ENCODE peak calls at places on chromosomes 7 and 10, in four cellular contexts. X, G, R and J are unnamed samples.

GRCh38 chr7:155219947-155220769 is 77.5 kb upstream of the INSIG1 start:
- DNase-seq in X (no peak), G (no peak), R (peak; percentile 68), J (no peak)

GRCh38 chr10:34089294-34089693 is 725.8 kb downstream of the PARD3 start:
- DNase-seq in X (no peak), G (no peak), R (no peak), J (no peak)

GRCh38 chr10:95341716-95342130 is 50.9 kb upstream of the PDLIM1 start:
- DNase-seq in X (no peak), G (no peak), R (no peak), J (peak; percentile 73)

GRCh38 chr7:44213206-44213871 is 12.6 kb downstream of the YKT6 start:
- DNase-seq in X (no peak), G (no peak), R (no peak), J (no peak)

GRCh38 chr10:123009105-123009805 is 449 bp downstream of the ACADSB start:
- DNase-seq in X (no peak), G (peak; percentile 19), R (peak; percentile 66), J (no peak)

GRCh38 chr10:53209941-53210611 is 437.5 kb upstream of the MBL2 start:
- DNase-seq in X (no peak), G (peak; percentile 51), R (peak; percentile 27), J (peak; percentile 32)

GRCh38 chr7:47288060-47288459 is 293.9 kb downstream of the TNS3 start:
- DNase-seq in X (no peak), G (no peak), R (no peak), J (no peak)

GRCh38 chr10:110279062-110279986 is 25.4 kb downstream of the SMNDC1 start:
- DNase-seq in X (peak; percentile 54), G (peak; percentile 76), R (peak; percentile 54), J (no peak)

GRCh38 chr7:47807756-47808155 is 140.5 kb downstream of the PKD1L1 start:
- DNase-seq in X (no peak), G (no peak), R (no peak), J (no peak)

GRCh38 chr7:2758673-2759603 is 70.9 kb downstream of the AMZ1 start:
- DNase-seq in X (no peak), G (no peak), R (no peak), J (no peak)

GRCh38 chr10:119355930-119356329 is 148.6 kb downstream of the GRK5 start:
- DNase-seq in X (peak; percentile 63), G (no peak), R (no peak), J (no peak)

GRCh38 chr10:47376522-47377220 is 7.4 kb downstream of the ZNF488 start:
- DNase-seq in X (no peak), G (no peak), R (peak; percentile 37), J (no peak)

GRCh38 chr7:93894426-93894825 is 3.9 kb upstream of the TFPI2 start:
- DNase-seq in X (no peak), G (no peak), R (no peak), J (no peak)

GRCh38 chr7:93897680-93898079 is 7.1 kb upstream of the TFPI2 start:
- DNase-seq in X (no peak), G (no peak), R (no peak), J (no peak)

GRCh38 chr7:93895859-93896258 is 5.3 kb upstream of the TFPI2 start:
- DNase-seq in X (no peak), G (no peak), R (no peak), J (no peak)

GRCh38 chr7:93890464-93891068 is at the start of gene TFPI2:
- DNase-seq in X (no peak), G (peak; percentile 62), R (peak; percentile 83), J (no peak)

GRCh38 chr7:93894966-93895650 is 4.6 kb upstream of the TFPI2 start:
- DNase-seq in X (no peak), G (peak; percentile 41), R (no peak), J (no peak)
- H3K9ac ChIP-seq in X (no peak overlapping the region), G (no peak overlapping the region), R (no peak overlapping the region), J (no peak overlapping the region)

DNA sequence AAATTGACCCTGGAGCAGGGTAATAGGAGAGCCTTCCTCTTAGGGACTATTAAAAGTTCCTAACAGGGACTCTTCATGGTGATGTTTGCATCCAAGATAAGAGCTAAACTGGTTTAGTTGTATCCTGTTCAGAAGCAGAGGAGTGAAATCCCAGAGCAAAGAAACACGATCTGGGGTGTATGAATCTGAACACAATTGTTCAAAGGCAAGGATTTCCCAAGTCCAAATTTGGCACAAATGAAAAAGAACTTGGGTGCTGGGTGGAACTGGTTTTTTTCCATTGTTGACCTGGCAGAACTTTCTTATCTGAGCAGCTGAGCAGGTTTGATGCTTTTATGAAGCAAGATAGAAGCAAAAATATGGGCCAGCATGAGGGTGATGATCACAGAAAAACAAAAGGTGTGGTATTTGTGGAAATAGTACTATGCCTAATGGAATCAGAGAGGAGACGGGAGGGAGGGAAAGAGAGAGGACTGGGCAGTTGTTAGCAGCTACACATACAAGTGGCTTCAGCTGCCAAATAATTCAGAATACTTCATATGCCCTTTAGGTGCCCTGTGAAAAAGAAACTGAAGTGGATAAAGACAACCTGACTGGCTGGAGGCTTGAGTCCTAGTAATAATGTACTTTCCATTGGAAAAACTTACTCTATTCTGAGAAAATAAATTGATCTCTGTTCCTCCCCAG is 6.1 kb downstream of the AGFG2 start:
- DNase-seq in X (no peak), G (no peak), R (no peak), J (no peak)
- TF ChIP-seq POLR2AphosphoS5 in X (no peak), G (no peak), R (no peak), J (no peak)

GRCh38 chr10:70480254-70480861 is 1.8 kb downstream of the PALD1 start:
- DNase-seq in X (no peak), G (no peak), R (no peak), J (no peak)
- H3K4me3 ChIP-seq in X (peak overlapping the region; percentile 80), G (peak overlapping the region; percentile 71), R (no peak overlapping the region), J (no peak overlapping the region)

GRCh38 chr7:77391230-77391629 is 24.9 kb downstream of the GSAP start:
- DNase-seq in X (no peak), G (no peak), R (no peak), J (no peak)
- H3K9ac ChIP-seq in X (no peak overlapping the region), G (no peak overlapping the region), R (no peak overlapping the region), J (no peak overlapping the region)

GRCh38 chr7:55140221-55140980 is 121.6 kb downstream of the EGFR start:
- DNase-seq in X (no peak), G (peak; percentile 31), R (no peak), J (no peak)
- TF ChIP-seq POLR2AphosphoS5 in X (no peak), G (no peak), R (no peak), J (no peak)

DNA sequence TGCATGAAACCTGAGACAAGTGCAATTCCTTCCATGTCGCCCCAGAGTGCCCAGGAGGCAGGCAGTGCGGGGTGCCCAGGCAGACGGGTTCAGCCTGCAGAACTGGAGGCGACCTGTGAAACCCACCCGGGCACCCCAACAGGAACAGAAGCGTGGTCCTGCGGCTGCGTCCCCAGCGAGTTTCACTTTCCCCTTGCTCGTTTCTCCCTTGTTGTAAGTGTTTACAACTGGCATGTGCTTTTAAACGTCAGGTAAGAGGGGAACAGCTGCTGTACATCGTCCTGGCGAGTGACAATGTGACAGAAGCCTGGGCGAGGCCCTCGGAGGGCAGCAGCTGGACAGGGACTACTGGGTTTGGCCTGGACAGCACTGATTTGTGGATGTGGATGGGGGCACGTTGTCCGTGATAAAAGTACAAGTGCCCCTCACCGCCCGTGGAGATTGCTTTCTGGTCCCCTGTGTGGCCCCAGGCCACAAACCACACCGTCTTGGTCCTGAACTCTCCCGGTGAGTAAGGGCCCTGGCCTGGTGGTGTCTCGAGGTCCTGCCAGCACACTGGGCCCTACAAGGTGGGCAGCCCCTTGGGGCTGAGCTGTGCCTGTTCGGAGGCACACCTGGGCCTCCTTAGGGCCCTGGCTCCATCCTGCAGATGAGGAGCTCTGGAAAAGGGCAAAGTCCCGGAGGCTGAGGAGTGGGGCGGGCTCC is 4.0 kb downstream of the VENTX start:
- DNase-seq in X (no peak), G (no peak), R (no peak), J (no peak)
- H3K4me3 ChIP-seq in X (no peak overlapping the region), G (no peak overlapping the region), R (no peak overlapping the region), J (no peak overlapping the region)

GRCh38 chr7:147413243-147413642 is 1177.3 kb upstream of the C7orf33 start:
- DNase-seq in X (no peak), G (no peak), R (no peak), J (no peak)
- H3K9ac ChIP-seq in X (no peak overlapping the region), G (no peak overlapping the region), R (peak overlapping the region; percentile 39), J (peak overlapping the region; percentile 16)

GRCh38 chr10:89332092-89332633 is 4.4 kb downstream of the IFIT3 start:
- DNase-seq in X (no peak), G (peak; percentile 60), R (no peak), J (no peak)

GRCh38 chr10:89330537-89330936 is 2.7 kb downstream of the IFIT3 start:
- DNase-seq in X (no peak), G (no peak), R (no peak), J (no peak)

GRCh38 chr10:89332718-89333281 is 5.0 kb downstream of the IFIT3 start:
- DNase-seq in X (no peak), G (no peak), R (no peak), J (no peak)

DNA sequence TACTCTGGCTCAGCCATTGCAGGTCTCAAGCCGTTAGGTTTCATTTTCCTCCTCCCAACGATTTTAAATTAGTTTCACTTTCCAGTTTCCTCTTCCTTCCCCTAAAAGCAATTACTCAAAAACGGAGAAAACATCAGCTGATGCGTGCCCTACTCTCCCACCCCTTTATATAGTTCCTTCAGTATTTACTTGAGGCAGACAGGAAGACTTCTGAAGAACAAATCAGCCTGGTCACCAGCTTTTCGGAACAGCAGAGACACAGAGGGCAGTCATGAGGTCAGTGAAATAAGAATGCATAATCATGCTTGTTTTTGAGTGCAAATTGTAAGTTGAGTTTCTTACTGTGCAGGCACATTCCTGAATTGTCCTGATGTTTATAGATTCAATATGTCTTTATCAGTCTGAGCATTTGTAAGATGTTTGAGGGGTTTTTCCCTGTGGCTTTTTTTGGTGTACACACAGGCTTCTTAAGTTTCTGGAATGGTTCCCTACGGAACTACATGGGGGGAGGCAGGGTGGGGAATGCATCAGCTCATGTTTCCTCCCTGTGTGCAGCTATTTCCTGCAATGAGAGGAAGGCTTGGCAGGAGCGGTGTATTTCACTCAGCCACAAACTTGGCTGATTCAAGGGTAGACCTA is at the start of gene IFIT3:
- DNase-seq in X (peak; percentile 44), G (peak; percentile 95), R (peak; percentile 13), J (no peak)
- TF ChIP-seq POLR2AphosphoS5 in X (peak; percentile 70), G (peak; percentile 56), R (peak; percentile 58), J (peak; percentile 29)

GRCh38 chr7:107658467-107658866 is 2.2 kb upstream of the SLC26A4 start:
- DNase-seq in X (no peak), G (no peak), R (no peak), J (no peak)

GRCh38 chr7:107652642-107653041 is 8.0 kb upstream of the SLC26A4 start:
- DNase-seq in X (no peak), G (no peak), R (no peak), J (no peak)
- H3K4me3 ChIP-seq in X (no peak overlapping the region), G (no peak overlapping the region), R (no peak overlapping the region), J (no peak overlapping the region)

DNA sequence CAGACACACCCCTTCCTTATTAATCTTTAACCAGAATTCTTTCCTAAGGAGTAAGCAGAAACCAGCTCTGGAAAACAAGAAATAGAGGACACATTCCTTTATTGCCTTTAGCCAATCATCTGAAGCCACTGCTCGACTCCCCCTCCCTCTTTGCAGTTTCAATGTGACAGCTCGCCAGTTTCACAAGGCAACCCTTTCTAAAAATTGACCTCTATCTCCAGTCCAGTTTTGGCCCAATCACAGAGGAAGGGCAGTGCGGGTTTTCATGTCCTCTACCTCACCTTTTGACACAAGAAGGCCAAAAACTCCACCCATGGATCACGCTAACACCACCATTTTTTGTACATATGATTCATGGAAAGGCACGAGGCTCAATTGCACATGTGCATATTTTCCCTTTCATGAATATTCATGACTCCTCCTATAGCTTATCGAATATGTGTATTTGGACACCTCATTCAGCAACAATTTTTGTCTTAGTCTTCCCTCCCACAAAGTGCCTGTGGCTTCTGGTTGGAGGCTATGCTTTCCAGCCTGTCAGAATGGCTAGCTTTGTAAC is 24.3 kb downstream of the IFIT3 start:
- DNase-seq in X (peak; percentile 24), G (peak; percentile 62), R (no peak), J (no peak)
- H3K9ac ChIP-seq in X (peak overlapping the region; percentile 23), G (no peak overlapping the region), R (peak overlapping the region; percentile 42), J (no peak overlapping the region)